ENCODE peak calls at places on chromosome 19, in five cellular contexts. Z is choroid plexus epithelial cell, P is Panc1, O is pancreas, C is BJ. J is an unnamed sample.

GRCh38 chr19:10091892-10092641 is 6.0 kb downstream of the SHFL start:
- DNase-seq in P (no peak), C (no peak), O (no peak), Z (no peak), J (no peak)

GRCh38 chr19:21482863-21483276 is 22.5 kb upstream of the ZNF429 start:
- DNase-seq in C (no peak), O (peak; percentile 47), Z (peak; percentile 6), P (no peak), J (peak; percentile 67)

GRCh38 chr19:4575267-4575793 is 15.8 kb upstream of the SEMA6B start:
- DNase-seq in P (no peak), C (peak; percentile 29), O (no peak), Z (peak; percentile 99), J (peak; percentile 66)

GRCh38 chr19:51140441-51140840 is 1.7 kb upstream of the SIGLEC7 start:
- DNase-seq in P (no peak), Z (no peak), C (no peak), O (no peak), J (no peak)

GRCh38 chr19:33280351-33280921 is 21.9 kb downstream of the CEBPA start:
- DNase-seq in C (no peak), P (no peak), Z (no peak), O (no peak), J (no peak)

GRCh38 chr19:9615828-9616227 is 5.2 kb downstream of the ZNF561 start:
- DNase-seq in O (no peak), Z (no peak), P (no peak), C (no peak), J (no peak)

GRCh38 chr19:1042689-1043511 is 3.0 kb downstream of the ABCA7 start:
- DNase-seq in Z (no peak), O (no peak), C (no peak), P (no peak), J (peak; percentile 90)

GRCh38 chr19:33568706-33569105 is 47.1 kb upstream of the PEPD start:
- DNase-seq in Z (no peak), C (no peak), P (no peak), O (no peak), J (no peak)

GRCh38 chr19:46133777-46134231 is 9.3 kb upstream of the IGFL3 start:
- DNase-seq in C (no peak), O (no peak), P (no peak), Z (no peak), J (no peak)

GRCh38 chr19:38211206-38211605 is 12.8 kb downstream of the DPF1 start:
- DNase-seq in C (no peak), P (no peak), O (no peak), Z (no peak), J (no peak)

GRCh38 chr19:55638864-55639359 is 1.9 kb upstream of the ZNF580 start:
- DNase-seq in C (no peak), Z (peak; percentile 49), O (no peak), P (no peak), J (peak; percentile 78)

GRCh38 chr19:42216653-42217521 is 590 bp downstream of the DEDD2 start:
- DNase-seq in C (no peak), Z (peak; percentile 52), P (no peak), O (no peak), J (peak; percentile 48)

GRCh38 chr19:2552859-2553258 is 76.9 kb downstream of the GADD45B start:
- DNase-seq in C (no peak), Z (peak; percentile 40), P (no peak), O (no peak), J (no peak)

GRCh38 chr19:45424191-45425058 is 708 bp upstream of the ERCC1 start:
- DNase-seq in Z (peak; percentile 94), P (no peak), O (peak; percentile 67), C (peak; percentile 84), J (peak; percentile 82)

GRCh38 chr19:6774821-6775707 is 2.6 kb downstream of the VAV1 start:
- DNase-seq in Z (peak; percentile 28), C (no peak), O (no peak), P (no peak), J (no peak)

GRCh38 chr19:49792829-49793560 is 20.1 kb downstream of the FUZ start:
- DNase-seq in Z (no peak), C (no peak), P (no peak), O (no peak), J (no peak)

GRCh38 chr19:40502647-40503046 is 35.8 kb downstream of the SPTBN4 start:
- DNase-seq in C (no peak), O (no peak), P (no peak), Z (peak; percentile 6), J (no peak)
- TF ChIP-seq CTCF in C (no peak), O (no peak), P (no peak), Z (peak; percentile 22), J (peak; percentile 36)

DNA sequence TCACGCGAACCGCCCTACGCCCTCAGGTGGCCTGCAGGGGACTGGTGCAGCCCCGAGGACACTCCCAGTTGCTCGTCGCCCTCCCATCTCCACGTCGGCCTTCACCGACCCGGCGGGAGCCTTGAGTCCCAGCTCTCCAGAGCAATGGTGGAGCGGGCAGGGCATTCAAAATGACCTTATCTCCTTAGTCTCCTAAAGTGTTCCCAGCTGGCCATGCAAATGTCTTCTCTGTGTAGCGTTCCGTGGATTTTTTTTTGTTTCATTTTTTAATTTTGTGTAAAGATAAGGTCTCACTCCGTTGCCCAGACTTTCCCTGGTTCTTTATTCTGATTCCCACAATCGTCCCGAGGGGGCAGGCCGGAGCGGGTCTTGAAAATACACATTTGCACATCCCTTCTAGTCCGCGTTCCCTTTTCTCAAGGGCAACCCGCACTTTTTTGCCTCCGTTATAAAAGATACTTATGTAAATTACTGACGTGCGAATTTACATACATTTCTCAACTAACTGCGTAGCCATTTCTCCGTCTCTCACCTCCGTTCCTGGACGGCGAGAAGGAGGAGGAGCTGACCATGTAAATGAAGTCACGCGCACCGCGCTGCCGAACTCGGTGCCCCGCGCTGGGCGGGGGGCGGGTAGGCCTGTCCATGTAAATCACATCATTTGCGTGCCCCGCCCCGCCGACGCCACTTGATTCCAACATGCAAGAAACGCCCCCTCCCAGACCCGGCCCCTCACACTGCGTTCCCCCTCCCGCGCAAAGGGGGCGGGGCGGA is 581 bp upstream of the EGLN2 start:
- DNase-seq in P (peak; percentile 87), C (peak; percentile 97), Z (peak; percentile 100), O (peak; percentile 100), J (peak; percentile 100)
- TF ChIP-seq CTCF in P (peak; percentile 65), C (peak; percentile 55), Z (peak; percentile 70), O (peak; percentile 18), J (peak; percentile 53)

GRCh38 chr19:13873776-13874515 is 3.0 kb upstream of the NANOS3 start:
- DNase-seq in Z (no peak), C (no peak), O (no peak), P (no peak), J (no peak)

GRCh38 chr19:13869324-13869723 is 7.6 kb upstream of the NANOS3 start:
- DNase-seq in C (no peak), P (no peak), O (no peak), Z (no peak), J (no peak)

GRCh38 chr19:13875824-13876223 is 1.1 kb upstream of the NANOS3 start:
- DNase-seq in Z (no peak), C (no peak), P (no peak), O (no peak), J (no peak)

GRCh38 chr19:13872339-13872694 is 4.6 kb upstream of the NANOS3 start:
- DNase-seq in P (no peak), O (no peak), Z (no peak), C (no peak), J (no peak)

DNA sequence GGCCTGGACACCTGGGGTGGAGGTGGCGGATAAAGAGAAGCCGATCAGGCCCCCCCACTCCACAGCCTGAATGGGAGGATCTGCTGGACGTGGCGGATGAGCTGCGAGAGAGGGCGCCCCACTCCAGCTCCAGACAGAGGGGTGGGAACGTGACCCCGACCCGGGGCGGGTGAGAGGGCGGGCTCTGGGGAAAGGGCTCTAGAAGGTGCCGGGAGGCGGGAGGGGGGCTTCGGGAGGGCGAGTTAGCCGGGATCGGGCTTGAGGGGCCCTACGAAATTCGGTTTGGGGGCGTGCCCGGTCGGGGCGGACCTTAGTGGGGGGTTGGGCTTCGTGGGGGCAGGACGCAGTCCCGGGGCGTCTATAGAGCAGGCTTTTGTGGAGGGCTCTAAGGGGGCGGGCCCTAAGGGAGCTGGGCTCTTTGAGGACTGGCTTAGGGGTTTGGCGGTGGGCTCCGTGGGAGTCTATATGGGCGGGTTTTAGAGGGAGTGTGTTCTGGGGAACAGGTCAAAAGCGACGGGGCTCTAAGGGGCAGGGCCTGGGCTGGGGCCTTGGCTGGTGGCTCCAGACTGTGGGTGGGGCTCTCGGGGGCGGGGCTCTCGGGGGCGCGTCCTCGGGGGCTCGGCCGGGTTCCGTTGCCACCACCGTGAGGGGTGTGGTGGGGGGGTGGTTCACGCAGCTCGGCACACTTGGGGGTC is 4.1 kb upstream of the NANOS3 start:
- DNase-seq in Z (no peak), O (peak; percentile 46), P (no peak), C (no peak), J (no peak)
- TF ChIP-seq CTCF in Z (peak; percentile 44), O (no peak), P (peak; percentile 75), C (peak; percentile 40), J (no peak)

GRCh38 chr19:32041681-32042292 is 303.6 kb upstream of the ZNF507 start:
- DNase-seq in P (no peak), Z (peak; percentile 49), O (peak; percentile 41), C (no peak), J (peak; percentile 60)
- TF ChIP-seq CTCF in P (peak; percentile 87), Z (peak; percentile 78), O (peak; percentile 44), C (peak; percentile 61), J (peak; percentile 84)

GRCh38 chr19:17554968-17555479 is 425 bp upstream of the COLGALT1 start:
- DNase-seq in P (peak; percentile 12), Z (no peak), O (no peak), C (no peak), J (no peak)

GRCh38 chr19:17556995-17557394 is 1.5 kb downstream of the COLGALT1 start:
- DNase-seq in Z (no peak), C (no peak), P (no peak), O (no peak), J (no peak)

GRCh38 chr19:17557461-17557860 is 2.0 kb downstream of the COLGALT1 start:
- DNase-seq in O (no peak), P (no peak), C (no peak), Z (peak; percentile 63), J (no peak)

GRCh38 chr19:17555480-17555928 is at the start of gene COLGALT1:
- DNase-seq in Z (peak; percentile 97), C (peak; percentile 66), O (peak; percentile 98), P (peak; percentile 51), J (peak; percentile 98)

GRCh38 chr19:17555929-17556813 is 722 bp downstream of the COLGALT1 start:
- DNase-seq in P (no peak), O (peak; percentile 67), Z (peak; percentile 65), C (no peak), J (peak; percentile 66)
- TF ChIP-seq CTCF in P (no peak), O (no peak), Z (no peak), C (peak; percentile 22), J (no peak)

GRCh38 chr19:14682084-14682483 is 7.4 kb upstream of the ADGRE3 start:
- DNase-seq in O (no peak), Z (no peak), C (no peak), P (no peak), J (no peak)

GRCh38 chr19:14683439-14683838 is 6.4 kb upstream of the ZNF333 start:
- DNase-seq in C (no peak), P (no peak), O (no peak), Z (no peak), J (no peak)

GRCh38 chr19:14689598-14690503 is at the start of gene ZNF333:
- DNase-seq in C (peak; percentile 20), Z (peak; percentile 92), P (peak; percentile 59), O (peak; percentile 96), J (peak; percentile 99)

DNA sequence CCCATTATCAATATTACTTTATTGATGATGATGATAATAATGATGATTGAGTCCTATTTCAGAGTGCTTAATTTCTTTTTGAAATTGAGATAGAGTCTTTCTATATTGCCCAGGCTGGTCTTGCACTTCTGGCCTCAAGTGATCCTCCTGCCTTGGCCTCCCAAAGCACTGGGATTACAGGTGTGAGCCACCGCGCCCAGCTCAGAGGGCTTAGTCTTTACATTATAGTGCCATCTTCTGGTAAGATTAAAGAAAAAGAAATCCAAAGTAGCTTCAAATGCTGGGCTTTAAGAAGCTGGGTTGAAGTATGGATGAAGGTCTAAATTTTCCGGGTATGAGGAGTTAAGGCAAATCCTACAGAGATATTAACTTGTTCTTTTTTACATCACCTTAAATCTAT is 3.4 kb upstream of the ZNF333 start:
- DNase-seq in Z (peak; percentile 53), O (no peak), C (no peak), P (no peak), J (peak; percentile 19)
- TF ChIP-seq CTCF in Z (peak; percentile 55), O (no peak), C (peak; percentile 30), P (peak; percentile 64), J (peak; percentile 33)